ENCODE peak calls at places on chromosomes 11 and 22, in five cellular contexts. R is heart right ventricle; K is HT-29; N is mesenteric fat pad; Y is stimulated activated effector memory CD8-positive, alpha-beta T cell treated with anti-CD3 and anti-CD28 coated beads, Interleukin-12 subunit alpha, Interleukin-12 subunit beta, amount 100 ng/mL, for 72 hours. P is an unnamed sample.
A peak's percentile ranks its signal among the peaks of the same experiment; 100 is the strongest.

GRCh38 chr11:34468209-34468841 is 29.6 kb downstream of the CAT start:
- DNase-seq in R (no peak), K (peak; percentile 90), N (no peak), Y (no peak), P (peak; percentile 18)

GRCh38 chr22:24305260-24305692 is 34.6 kb downstream of the SPECC1L start:
- DNase-seq in R (no peak), K (peak; percentile 7), N (no peak), Y (no peak), P (no peak)

GRCh38 chr11:7511405-7511804 is 2.4 kb upstream of the PPFIBP2 start:
- DNase-seq in R (peak; percentile 29), K (no peak), N (no peak), Y (no peak), P (no peak)

GRCh38 chr22:47110817-47111443 is 348.5 kb downstream of the TBC1D22A start:
- DNase-seq in R (no peak), K (no peak), N (peak; percentile 82), Y (no peak), P (no peak)

GRCh38 chr22:48708558-48709245 is 1119.0 kb downstream of the BRD1 start:
- DNase-seq in R (no peak), K (no peak), N (no peak), Y (no peak), P (no peak)

GRCh38 chr11:78138694-78139421 is 568 bp downstream of the ALG8 start:
- DNase-seq in R (no peak), K (peak; percentile 81), N (peak; percentile 45), Y (no peak), P (peak; percentile 44)

GRCh38 chr11:26573896-26574295 is 1.8 kb upstream of the MUC15 start:
- DNase-seq in R (no peak), K (no peak), N (no peak), Y (no peak), P (no peak)

GRCh38 chr11:104522650-104523049 is 358.7 kb upstream of the PDGFD start:
- DNase-seq in R (no peak), K (no peak), N (no peak), Y (no peak), P (peak; percentile 25)

GRCh38 chr11:110086892-110087309 is 6.3 kb upstream of the ZC3H12C start:
- DNase-seq in R (no peak), K (no peak), N (no peak), Y (no peak), P (no peak)

GRCh38 chr22:39545310-39546063 is 12.9 kb upstream of the RPS19BP1 start:
- DNase-seq in R (peak; percentile 56), K (peak; percentile 57), N (no peak), Y (peak; percentile 64), P (no peak)

GRCh38 chr22:27318516-27318915 is 483.0 kb downstream of the MN1 start:
- DNase-seq in R (no peak), K (no peak), N (no peak), Y (no peak), P (no peak)

GRCh38 chr11:102268083-102268984 is 49.0 kb upstream of the BIRC3 start:
- DNase-seq in R (peak; percentile 77), K (peak; percentile 98), N (peak; percentile 90), Y (peak; percentile 39), P (peak; percentile 80)

GRCh38 chr11:47359586-47359985 is 7.1 kb upstream of the MYBPC3 start:
- DNase-seq in R (no peak), K (no peak), N (no peak), Y (no peak), P (no peak)

GRCh38 chr22:41833369-41834004 is 582 bp downstream of the SREBF2 start:
- DNase-seq in R (peak; percentile 44), K (peak; percentile 44), N (no peak), Y (peak; percentile 49), P (peak; percentile 68)

GRCh38 chr22:40213478-40213877 is 35.8 kb downstream of the TNRC6B start:
- DNase-seq in R (no peak), K (no peak), N (no peak), Y (no peak), P (peak; percentile 10)

GRCh38 chr11:59866397-59866796 is at the start of gene TCN1:
- DNase-seq in R (no peak), K (peak; percentile 81), N (no peak), Y (no peak), P (no peak)

GRCh38 chr11:67056640-67057409 is at the start of gene RHOD:
- DNase-seq in R (peak; percentile 61), K (peak; percentile 75), N (no peak), Y (no peak), P (no peak)

GRCh38 chr11:44357734-44358133 is 47.8 kb upstream of the ALX4 start:
- DNase-seq in R (no peak), K (no peak), N (no peak), Y (no peak), P (no peak)

GRCh38 chr11:76094729-76095128 is 111.6 kb downstream of the WNT11 start:
- DNase-seq in R (no peak), K (no peak), N (no peak), Y (no peak), P (no peak)

GRCh38 chr11:114284021-114284420 is 12.2 kb upstream of the NNMT start:
- DNase-seq in R (no peak), K (peak; percentile 57), N (no peak), Y (no peak), P (peak; percentile 48)

GRCh38 chr22:27844656-27845602 is 43.4 kb upstream of the MN1 start:
- DNase-seq in R (no peak), K (no peak), N (no peak), Y (no peak), P (no peak)

GRCh38 chr22:42261266-42261665 is 9.2 kb downstream of the TCF20 start:
- DNase-seq in R (no peak), K (no peak), N (no peak), Y (no peak), P (no peak)

GRCh38 chr11:44219830-44220778 is 89.8 kb downstream of the ALX4 start:
- DNase-seq in R (no peak), K (no peak), N (no peak), Y (no peak), P (no peak)

GRCh38 chr11:59614277-59615131 is 1.1 kb downstream of the OSBP start:
- DNase-seq in R (no peak), K (no peak), N (no peak), Y (no peak), P (no peak)

GRCh38 chr11:36411202-36411640 is 98.9 kb downstream of the TRAF6 start:
- DNase-seq in R (no peak), K (no peak), N (peak; percentile 33), Y (no peak), P (no peak)

GRCh38 chr11:114187173-114187572 is 109.0 kb upstream of the NNMT start:
- DNase-seq in R (no peak), K (no peak), N (no peak), Y (no peak), P (no peak)

GRCh38 chr11:72921028-72921716 is 107.0 kb downstream of the ATG16L2 start:
- DNase-seq in R (no peak), K (no peak), N (no peak), Y (no peak), P (no peak)

GRCh38 chr11:121105063-121105480 is 4.0 kb downstream of the TECTA start:
- DNase-seq in R (peak; percentile 31), K (no peak), N (no peak), Y (no peak), P (no peak)

GRCh38 chr11:95700471-95700817 is 89.1 kb downstream of the FAM76B start:
- DNase-seq in R (no peak), K (no peak), N (no peak), Y (no peak), P (no peak)

GRCh38 chr11:65013692-65014145 is 241 bp upstream of the ARL2 start:
- DNase-seq in R (peak; percentile 94), K (peak; percentile 91), N (peak; percentile 95), Y (peak; percentile 82), P (peak; percentile 98)

GRCh38 chr22:29146771-29147170 is 58.9 kb upstream of the EMID1 start:
- DNase-seq in R (no peak), K (no peak), N (peak; percentile 33), Y (no peak), P (no peak)

P was measured in SK-N-SH.